ENCODE peak calls at places on chromosomes 2 and 18, in eight cellular contexts. A, F, W, Y, Z, O, K and H are unnamed samples.
A peak's percentile ranks its signal among the peaks of the same experiment; 100 is the strongest.

GRCh38 chr2:169768262-169768995 is 30.2 kb upstream of the SSB start:
- DNase-seq in A (no peak), F (no peak), W (no peak), Y (no peak), Z (peak; percentile 12), O (peak; percentile 22), K (no peak), H (peak; percentile 33)

GRCh38 chr2:26464390-26465265 is 13.3 kb downstream of the OTOF start:
- DNase-seq in A (no peak), F (no peak), W (no peak), Y (peak; percentile 54), Z (no peak), O (no peak), K (no peak), H (no peak)

GRCh38 chr2:45772038-45772437 is 120.6 kb downstream of the PRKCE start:
- DNase-seq in A (no peak), F (no peak), W (no peak), Y (no peak), Z (no peak), O (no peak), K (no peak), H (no peak)

GRCh38 chr18:53941601-53942335 is 282.7 kb downstream of the MBD2 start:
- DNase-seq in A (peak; percentile 29), F (no peak), W (no peak), Y (no peak), Z (no peak), O (no peak), K (no peak), H (no peak)

GRCh38 chr2:1601471-1602358 is 142.6 kb downstream of the PXDN start:
- DNase-seq in A (no peak), F (no peak), W (no peak), Y (no peak), Z (no peak), O (no peak), K (no peak), H (no peak)

GRCh38 chr18:41009926-41010325 is 945.1 kb upstream of the PIK3C3 start:
- DNase-seq in A (no peak), F (no peak), W (no peak), Y (no peak), Z (no peak), O (no peak), K (no peak), H (no peak)

GRCh38 chr2:105510761-105511669 is 112.2 kb upstream of the FHL2 start:
- DNase-seq in A (no peak), F (no peak), W (no peak), Y (no peak), Z (no peak), O (no peak), K (peak; percentile 4), H (no peak)

GRCh38 chr2:101893676-101894381 is 97.9 kb upstream of the IL1R2 start:
- DNase-seq in A (no peak), F (no peak), W (peak; percentile 70), Y (no peak), Z (no peak), O (no peak), K (no peak), H (no peak)

GRCh38 chr2:46014911-46015654 is 282.1 kb upstream of the EPAS1 start:
- DNase-seq in A (no peak), F (no peak), W (peak; percentile 34), Y (no peak), Z (no peak), O (no peak), K (no peak), H (no peak)

GRCh38 chr18:79191956-79192355 is 122.8 kb downstream of the ATP9B start:
- DNase-seq in A (no peak), F (no peak), W (no peak), Y (no peak), Z (no peak), O (no peak), K (no peak), H (no peak)

GRCh38 chr2:27710640-27711430 is 47.1 kb downstream of the SLC4A1AP start:
- DNase-seq in A (no peak), F (no peak), W (no peak), Y (no peak), Z (no peak), O (no peak), K (no peak), H (no peak)

GRCh38 chr2:106977707-106978106 is 91.7 kb upstream of the ST6GAL2 start:
- DNase-seq in A (no peak), F (no peak), W (no peak), Y (no peak), Z (no peak), O (no peak), K (no peak), H (no peak)

GRCh38 chr2:182548031-182548950 is 121.5 kb upstream of the PDE1A start:
- DNase-seq in A (no peak), F (no peak), W (no peak), Y (no peak), Z (no peak), O (no peak), K (no peak), H (no peak)

GRCh38 chr2:71700880-71701397 is 247.6 kb downstream of the DYSF start:
- DNase-seq in A (no peak), F (no peak), W (no peak), Y (peak; percentile 92), Z (peak; percentile 19), O (no peak), K (no peak), H (no peak)

GRCh38 chr2:71697106-71698010 is 244.0 kb downstream of the DYSF start:
- DNase-seq in A (no peak), F (no peak), W (no peak), Y (peak; percentile 39), Z (peak; percentile 1), O (no peak), K (no peak), H (no peak)

GRCh38 chr2:71702071-71702970 is 249.0 kb downstream of the DYSF start:
- DNase-seq in A (no peak), F (no peak), W (no peak), Y (peak; percentile 62), Z (no peak), O (no peak), K (no peak), H (no peak)

GRCh38 chr2:71699428-71699827 is 246.1 kb downstream of the DYSF start:
- DNase-seq in A (no peak), F (no peak), W (no peak), Y (no peak), Z (no peak), O (no peak), K (no peak), H (no peak)

GRCh38 chr2:71700041-71700879 is 246.9 kb downstream of the DYSF start:
- DNase-seq in A (no peak), F (no peak), W (no peak), Y (peak; percentile 59), Z (no peak), O (no peak), K (no peak), H (no peak)
- TF ChIP-seq POLR2AphosphoS5 in A (no peak), F (no peak), W (no peak), Y (no peak), Z (no peak), O (no peak), K (no peak), H (no peak)

GRCh38 chr2:205555816-205556215 is 126.5 kb upstream of the NRP2 start:
- DNase-seq in A (no peak), F (no peak), W (no peak), Y (no peak), Z (no peak), O (no peak), K (no peak), H (no peak)

GRCh38 chr2:205556357-205556756 is 125.9 kb upstream of the NRP2 start:
- DNase-seq in A (no peak), F (no peak), W (no peak), Y (no peak), Z (no peak), O (no peak), K (no peak), H (no peak)

GRCh38 chr2:205557873-205558272 is 124.4 kb upstream of the NRP2 start:
- DNase-seq in A (no peak), F (no peak), W (no peak), Y (no peak), Z (no peak), O (no peak), K (no peak), H (no peak)

GRCh38 chr2:205556841-205557539 is 125.3 kb upstream of the NRP2 start:
- DNase-seq in A (no peak), F (no peak), W (no peak), Y (no peak), Z (no peak), O (no peak), K (no peak), H (no peak)
- TF ChIP-seq POLR2AphosphoS5 in A (no peak), F (no peak), W (no peak), Y (no peak), Z (no peak), O (no peak), K (no peak), H (no peak)

DNA sequence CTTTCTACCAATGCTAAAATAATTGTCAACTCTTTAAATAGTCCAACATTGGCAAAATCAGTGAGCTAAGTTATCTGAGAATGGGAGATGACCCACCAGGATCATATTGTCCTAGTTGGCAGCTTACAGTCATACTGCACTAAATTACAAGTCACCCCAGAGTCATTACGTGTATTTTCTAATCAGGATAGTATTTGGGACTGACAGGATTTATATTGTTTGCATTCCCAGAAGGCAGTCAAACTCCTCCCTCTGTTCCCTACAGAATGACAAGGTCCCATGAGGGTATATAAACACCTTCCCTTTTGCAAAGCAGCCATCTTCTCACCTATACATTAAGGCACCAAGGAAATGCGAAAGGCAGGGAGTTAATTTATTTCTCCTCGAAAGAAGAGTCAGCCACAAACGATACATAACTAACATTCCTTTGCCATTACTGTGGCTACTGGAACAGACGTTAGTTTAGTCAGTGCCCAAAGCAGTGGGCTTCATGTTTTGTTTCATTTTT is 125.3 kb downstream of the ANTXR1 start:
- DNase-seq in A (no peak), F (no peak), W (no peak), Y (no peak), Z (no peak), O (no peak), K (peak; percentile 15), H (no peak)
- TF ChIP-seq POLR2AphosphoS5 in A (no peak), F (no peak), W (no peak), Y (no peak), Z (no peak), O (no peak), K (no peak), H (no peak)

GRCh38 chr2:224253464-224253863 is 148.4 kb downstream of the FAM124B start:
- DNase-seq in A (no peak), F (no peak), W (no peak), Y (no peak), Z (no peak), O (no peak), K (no peak), H (no peak)

GRCh38 chr2:224252601-224253000 is 149.3 kb downstream of the FAM124B start:
- DNase-seq in A (no peak), F (no peak), W (no peak), Y (no peak), Z (no peak), O (no peak), K (no peak), H (no peak)

DNA sequence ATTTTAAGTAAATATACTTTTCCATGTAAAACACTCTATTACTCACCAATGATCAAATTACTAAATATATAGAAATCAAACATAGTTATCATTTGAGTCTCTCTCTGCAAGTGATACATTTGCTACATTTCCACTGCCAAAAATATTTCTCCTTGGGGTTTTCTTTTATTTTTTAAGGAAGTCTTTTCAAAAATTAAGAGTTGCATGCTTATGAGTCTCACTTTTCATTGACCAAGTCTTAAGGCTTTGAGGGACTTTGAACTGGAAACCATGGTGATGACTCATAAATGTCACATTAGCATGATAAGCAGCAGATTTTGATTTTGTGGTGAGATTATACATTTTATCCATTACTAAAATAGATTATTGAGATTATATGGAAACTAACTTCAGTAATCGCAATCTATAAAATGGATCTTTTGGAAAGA is 152.9 kb downstream of the FAM124B start:
- DNase-seq in A (no peak), F (no peak), W (no peak), Y (no peak), Z (no peak), O (no peak), K (no peak), H (no peak)
- TF ChIP-seq POLR2AphosphoS5 in A (no peak), F (no peak), W (no peak), Y (no peak), Z (no peak), O (no peak), K (no peak), H (no peak)